ENCODE peak calls at places on chromosomes 13 and 19, in six cellular contexts. F is colonic mucosa; R is effector memory CD4-positive, alpha-beta T cell; K is stomach; I is small intestine; X is GM23248. C is an unnamed sample.

GRCh38 chr19:5789886-5790572 is 934 bp downstream of the DUS3L start:
- DNase-seq in F (no peak), R (no peak), K (no peak), I (no peak), X (no peak), C (no peak)

GRCh38 chr13:33174980-33175379 is 110.6 kb downstream of the STARD13 start:
- DNase-seq in F (no peak), R (no peak), K (no peak), I (no peak), X (peak; percentile 27), C (no peak)

GRCh38 chr19:18846862-18847515 is 15.2 kb downstream of the UPF1 start:
- DNase-seq in F (peak; percentile 76), R (peak; percentile 33), K (peak; percentile 80), I (peak; percentile 68), X (peak; percentile 92), C (peak; percentile 70)

GRCh38 chr19:48271531-48272151 is 1.8 kb downstream of the ZNF114 start:
- DNase-seq in F (peak; percentile 32), R (no peak), K (no peak), I (peak; percentile 14), X (peak; percentile 60), C (no peak)

GRCh38 chr19:35665157-35665556 is 1.2 kb upstream of the UPK1A start:
- DNase-seq in F (no peak), R (no peak), K (no peak), I (no peak), X (no peak), C (no peak)

GRCh38 chr13:50740052-50740741 is 103.3 kb downstream of the DLEU7 start:
- DNase-seq in F (no peak), R (no peak), K (no peak), I (no peak), X (peak; percentile 38), C (no peak)

GRCh38 chr13:113141591-113141950 is 16.9 kb upstream of the PROZ start:
- DNase-seq in F (no peak), R (no peak), K (no peak), I (no peak), X (no peak), C (no peak)

GRCh38 chr19:51094696-51095279 is 12.1 kb upstream of the KLK14 start:
- DNase-seq in F (no peak), R (no peak), K (peak; percentile 45), I (no peak), X (peak; percentile 25), C (peak; percentile 15)

GRCh38 chr13:35714588-35714987 is 238.1 kb upstream of the MAB21L1 start:
- DNase-seq in F (no peak), R (no peak), K (no peak), I (no peak), X (no peak), C (no peak)

GRCh38 chr19:39818626-39819097 is 15.3 kb downstream of the DYRK1B start:
- DNase-seq in F (no peak), R (no peak), K (no peak), I (no peak), X (no peak), C (no peak)

GRCh38 chr13:77565635-77566034 is 30.1 kb downstream of the SCEL start:
- DNase-seq in F (no peak), R (no peak), K (no peak), I (no peak), X (peak; percentile 65), C (peak; percentile 26)

GRCh38 chr13:114259974-114260373 is 21.4 kb upstream of the UPF3A start:
- DNase-seq in F (no peak), R (no peak), K (no peak), I (no peak), X (no peak), C (no peak)

DNA sequence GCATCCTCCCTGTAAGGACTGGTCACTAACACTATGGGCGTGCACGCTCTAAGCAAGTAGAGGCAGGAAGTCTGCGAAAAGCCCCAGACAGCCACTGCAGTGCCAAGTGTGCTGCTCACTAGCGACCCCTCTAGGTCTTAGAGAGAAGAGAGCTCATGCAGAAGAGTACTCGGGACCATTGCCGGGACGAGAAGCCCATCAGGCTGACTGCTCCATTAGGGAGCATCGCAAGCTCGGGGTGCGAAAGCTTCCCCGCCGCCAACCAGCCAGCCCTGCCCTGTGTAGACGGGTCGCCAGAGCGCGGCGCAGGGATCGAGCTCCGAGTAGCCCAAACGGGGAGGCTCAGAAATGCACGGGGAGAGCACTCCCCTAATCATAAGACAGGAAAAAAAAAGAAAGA is 16.6 kb downstream of the POU4F1 start:
- DNase-seq in F (no peak), R (no peak), K (no peak), I (no peak), X (no peak), C (no peak)
- H3K27me3 ChIP-seq in F (peaks cover 18% of the 10 kb centered on the region), R (peaks cover 46% of the 10 kb centered on the region), K (peaks cover 47% of the 10 kb centered on the region), I (peaks cover 19% of the 10 kb centered on the region), X (peaks cover 69% of the 10 kb centered on the region), C (peaks cover 8% of the 10 kb centered on the region)

GRCh38 chr13:83162493-83162892 is 719.8 kb downstream of the SLITRK1 start:
- DNase-seq in F (no peak), R (no peak), K (no peak), I (no peak), X (no peak), C (no peak)

GRCh38 chr13:83168575-83168974 is 713.7 kb downstream of the SLITRK1 start:
- DNase-seq in F (no peak), R (no peak), K (no peak), I (no peak), X (no peak), C (no peak)

DNA sequence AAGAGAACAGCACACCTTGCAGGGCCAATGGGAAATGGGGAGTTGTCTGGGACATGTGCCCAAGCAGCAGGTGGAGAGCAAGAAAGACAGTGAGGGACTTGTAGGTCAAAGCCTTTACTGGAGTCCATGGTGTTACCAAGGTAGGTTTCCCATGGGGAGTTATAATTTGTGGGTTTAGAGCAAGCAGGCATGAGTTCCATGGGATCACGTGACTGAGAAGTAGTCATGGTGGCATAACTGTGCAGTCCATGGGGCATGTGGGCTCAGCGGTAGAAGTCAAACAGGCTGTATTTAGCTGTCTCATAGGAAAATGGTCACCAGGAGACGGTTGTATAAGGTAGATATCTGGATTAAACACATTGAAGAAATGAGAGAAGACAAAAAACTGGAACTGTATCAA is 715.1 kb downstream of the SLITRK1 start:
- DNase-seq in F (no peak), R (no peak), K (no peak), I (no peak), X (no peak), C (no peak)
- H3K4me3 ChIP-seq in F (no peak overlapping the region), R (no peak overlapping the region), K (no peak overlapping the region), I (no peak overlapping the region), X (no peak overlapping the region), C (no peak overlapping the region)

GRCh38 chr19:42065051-42065450 is 5.0 kb downstream of the GRIK5 start:
- DNase-seq in F (no peak), R (no peak), K (no peak), I (no peak), X (no peak), C (no peak)
- H3K27me3 ChIP-seq in F (peaks cover 5% of the 10 kb centered on the region), R (peaks cover 7% of the 10 kb centered on the region), K (peaks cover 32% of the 10 kb centered on the region), I (peaks cover 12% of the 10 kb centered on the region), X (peaks cover 24% of the 10 kb centered on the region), C (peaks cover 2% of the 10 kb centered on the region)

DNA sequence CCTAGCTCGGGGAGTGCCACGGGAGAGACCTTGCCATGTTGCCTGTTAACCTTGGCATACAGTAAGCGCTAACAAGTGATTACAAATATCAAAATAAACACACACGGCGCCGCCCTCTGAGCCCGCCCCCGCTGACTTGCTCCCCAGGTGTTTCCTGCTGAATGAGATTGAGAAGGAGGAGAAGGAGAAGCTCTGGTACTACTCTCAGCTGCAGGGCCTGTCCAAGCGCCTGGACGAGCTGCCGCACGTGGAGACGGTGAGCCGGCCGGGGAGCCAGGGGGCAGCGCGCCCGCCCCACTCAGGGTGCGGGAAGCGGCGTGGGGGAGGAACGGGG is 5.0 kb downstream of the APC2 start:
- DNase-seq in F (no peak), R (no peak), K (peak; percentile 54), I (no peak), X (no peak), C (no peak)
- H3K4me3 ChIP-seq in F (no peak overlapping the region), R (no peak overlapping the region), K (peak overlapping the region; percentile 2), I (no peak overlapping the region), X (no peak overlapping the region), C (no peak overlapping the region)

DNA sequence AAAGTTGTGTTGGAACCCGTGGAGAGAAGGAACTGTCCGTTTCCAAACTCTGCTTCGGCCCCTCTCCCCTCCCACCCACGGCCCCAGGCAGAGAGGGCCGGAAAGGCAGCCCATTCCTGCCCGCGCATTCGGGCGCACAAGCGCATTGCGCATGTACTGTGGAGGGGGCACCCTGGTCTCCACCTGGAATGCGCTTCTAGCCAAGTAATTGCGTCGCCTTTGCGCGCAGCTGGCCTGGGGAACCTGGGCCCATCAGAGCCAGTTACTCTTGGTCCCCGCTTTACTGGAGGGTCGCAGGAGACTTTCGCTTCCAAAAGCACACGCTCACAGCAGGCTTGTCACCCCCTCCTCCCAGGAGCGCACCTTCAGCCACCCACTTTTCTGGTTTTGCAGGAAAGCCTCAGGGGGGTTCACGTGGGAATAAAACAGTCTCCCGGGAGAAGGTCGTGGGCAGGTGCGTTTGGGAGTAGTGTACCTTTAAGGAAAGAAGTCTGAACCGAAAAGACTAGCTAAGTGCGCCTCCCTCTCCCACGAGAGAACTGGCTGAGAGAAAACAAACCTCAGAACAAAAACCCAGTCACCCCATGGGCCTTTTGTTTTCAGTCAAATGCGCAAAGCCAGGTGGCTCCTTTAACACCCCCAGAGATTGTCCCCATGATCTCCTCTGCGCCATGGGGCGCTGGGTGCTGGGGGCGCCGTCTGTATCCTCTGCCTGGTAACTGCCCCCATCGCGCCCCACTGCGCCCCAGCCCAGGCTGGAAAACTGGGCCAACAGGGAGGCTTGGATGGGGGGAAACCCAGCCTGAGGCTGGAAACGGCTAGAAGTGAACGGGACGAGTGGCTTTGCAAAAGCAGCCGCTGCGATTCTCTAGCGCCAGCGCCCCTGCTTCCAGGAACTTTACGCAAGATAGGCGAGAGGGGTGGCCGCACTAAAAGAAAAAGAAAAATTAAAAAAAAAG is 28.5 kb downstream of the GSX1 start:
- DNase-seq in F (no peak), R (no peak), K (no peak), I (no peak), X (no peak), C (no peak)
- H3K27me3 ChIP-seq in F (peaks cover 50% of the 10 kb centered on the region), R (peaks cover 16% of the 10 kb centered on the region), K (peaks cover 77% of the 10 kb centered on the region), I (peaks cover 26% of the 10 kb centered on the region), X (peaks cover 53% of the 10 kb centered on the region), C (peaks cover 5% of the 10 kb centered on the region)

GRCh38 chr13:85738696-85739320 is 60.4 kb downstream of the SLITRK6 start:
- DNase-seq in F (no peak), R (no peak), K (no peak), I (no peak), X (no peak), C (no peak)

GRCh38 chr13:85737952-85738351 is 61.3 kb downstream of the SLITRK6 start:
- DNase-seq in F (no peak), R (no peak), K (no peak), I (no peak), X (no peak), C (no peak)

GRCh38 chr13:85742355-85742754 is 56.9 kb downstream of the SLITRK6 start:
- DNase-seq in F (no peak), R (no peak), K (no peak), I (no peak), X (no peak), C (no peak)

GRCh38 chr13:85741017-85741416 is 58.2 kb downstream of the SLITRK6 start:
- DNase-seq in F (no peak), R (no peak), K (no peak), I (no peak), X (no peak), C (no peak)
- H3K4me3 ChIP-seq in F (no peak overlapping the region), R (no peak overlapping the region), K (no peak overlapping the region), I (no peak overlapping the region), X (no peak overlapping the region), C (no peak overlapping the region)

C was measured in naive thymus-derived CD4-positive, alpha-beta T cell.